ENCODE peak calls at places on chromosomes 7 and 10, in five cellular contexts. V is mesendoderm, D is hepatocyte, P is trophoblast cell, O is tibial artery. L is an unnamed sample.

GRCh38 chr10:110420401-110421193 is 77.1 kb upstream of the DUSP5 start:
- DNase-seq in O (no peak), V (no peak), P (no peak), D (no peak), L (no peak)

GRCh38 chr7:29146082-29146706 is at the start of gene CPVL:
- DNase-seq in V (peak; percentile 91), P (peak; percentile 64), O (peak; percentile 78), D (peak; percentile 54), L (peak; percentile 90)

GRCh38 chr7:6271091-6271658 is 1.2 kb downstream of the CYTH3 start:
- DNase-seq in V (no peak), P (no peak), O (peak; percentile 82), D (peak; percentile 54), L (no peak)

GRCh38 chr7:156680281-156680680 is 39.7 kb downstream of the RNF32 start:
- DNase-seq in V (no peak), P (no peak), D (no peak), O (no peak), L (no peak)

GRCh38 chr10:32618482-32618881 is 172.5 kb downstream of the CCDC7 start:
- DNase-seq in V (no peak), P (no peak), D (no peak), O (no peak), L (no peak)

GRCh38 chr10:5811387-5811821 is 1.8 kb downstream of the GDI2 start:
- DNase-seq in D (no peak), P (no peak), O (no peak), V (peak; percentile 66), L (no peak)

GRCh38 chr7:132915652-132916051 is 166.2 kb downstream of the CHCHD3 start:
- DNase-seq in P (no peak), V (no peak), D (no peak), O (no peak), L (no peak)

GRCh38 chr7:105521027-105521730 is 892 bp downstream of the PUS7 start:
- DNase-seq in V (peak; percentile 79), O (peak; percentile 87), P (peak; percentile 20), D (peak; percentile 77), L (peak; percentile 88)

GRCh38 chr10:67521546-67521945 is 174.4 kb downstream of the CTNNA3 start:
- DNase-seq in P (no peak), O (no peak), D (no peak), V (no peak), L (no peak)

GRCh38 chr7:24555184-24555583 is 18.1 kb upstream of the PALS2 start:
- DNase-seq in O (no peak), P (no peak), V (no peak), D (no peak), L (no peak)

GRCh38 chr7:133026210-133026859 is 55.6 kb downstream of the CHCHD3 start:
- DNase-seq in V (no peak), O (no peak), P (no peak), D (no peak), L (no peak)

GRCh38 chr7:155123413-155123812 is 53.3 kb downstream of the HTR5A start:
- DNase-seq in O (no peak), P (no peak), D (no peak), V (no peak), L (no peak)

GRCh38 chr7:73520673-73521635 is 1.1 kb downstream of the BAZ1B start:
- DNase-seq in P (peak; percentile 16), O (no peak), D (peak; percentile 25), V (peak; percentile 69), L (no peak)

GRCh38 chr7:6530626-6531491 is 20.4 kb downstream of the GRID2IP start:
- DNase-seq in D (no peak), O (no peak), P (no peak), V (peak; percentile 54), L (no peak)

GRCh38 chr7:14385074-14385473 is 395.6 kb upstream of the ETV1 start:
- DNase-seq in P (no peak), D (no peak), V (no peak), O (no peak), L (no peak)

GRCh38 chr10:32171213-32171612 is 115.0 kb upstream of the KIF5B start:
- DNase-seq in O (peak; percentile 1), V (no peak), P (peak; percentile 59), D (peak; percentile 37), L (no peak)

GRCh38 chr10:90998733-90999511 is 78.0 kb upstream of the ANKRD1 start:
- DNase-seq in V (no peak), P (no peak), O (no peak), D (no peak), L (no peak)

GRCh38 chr7:139687980-139688632 is 89.7 kb downstream of the HIPK2 start:
- DNase-seq in O (no peak), V (peak; percentile 44), P (no peak), D (no peak), L (no peak)

GRCh38 chr7:990352-991005 is 7.5 kb downstream of the CYP2W1 start:
- DNase-seq in D (no peak), O (no peak), V (no peak), P (no peak), L (no peak)

GRCh38 chr7:66558660-66559465 is 69.8 kb upstream of the KCTD7 start:
- DNase-seq in V (peak; percentile 41), O (no peak), P (no peak), D (no peak), L (no peak)

GRCh38 chr10:95208702-95209391 is 14.8 kb downstream of the ACSM6 start:
- DNase-seq in P (no peak), V (peak; percentile 32), D (no peak), O (no peak), L (no peak)

GRCh38 chr10:125137601-125138438 is 22.5 kb downstream of the CTBP2 start:
- DNase-seq in O (peak; percentile 66), P (no peak), D (peak; percentile 77), V (no peak), L (no peak)
- H3K4me1 ChIP-seq in O (peaks cover 82% of the 10 kb centered on the region), P (peaks cover 19% of the 10 kb centered on the region), D (peaks cover 13% of the 10 kb centered on the region), V (peaks cover 14% of the 10 kb centered on the region), L (peaks cover 20% of the 10 kb centered on the region)

DNA sequence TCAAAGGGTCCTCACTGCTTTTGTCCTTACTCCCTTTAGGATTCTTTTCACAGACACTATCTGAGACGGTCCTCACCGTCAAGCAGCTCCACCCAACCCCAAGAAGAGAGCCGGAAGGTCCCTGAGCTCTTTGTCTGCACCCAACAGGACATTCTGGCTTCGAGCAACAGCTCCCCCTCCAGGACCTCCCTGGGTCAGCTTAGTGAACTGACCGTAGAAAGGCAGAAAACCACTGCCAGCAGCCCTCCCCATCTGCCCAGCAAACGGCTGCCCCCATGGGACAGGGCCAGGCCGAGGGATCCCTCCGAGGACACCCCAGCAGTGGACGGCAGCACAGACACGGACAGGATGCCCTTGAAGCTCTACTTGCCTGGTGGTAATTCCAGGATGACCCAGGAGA is 19.9 kb downstream of the MINDY4 start:
- DNase-seq in O (no peak), V (peak; percentile 36), P (no peak), D (no peak), L (no peak)
- H3K4me1 ChIP-seq in O (peaks cover 37% of the 10 kb centered on the region), V (no peaks in the 10 kb centered on the region), P (peaks cover 17% of the 10 kb centered on the region), D (peaks cover 13% of the 10 kb centered on the region), L (peaks cover 16% of the 10 kb centered on the region)

GRCh38 chr7:27303021-27303420 is 60.4 kb downstream of the EVX1 start:
- DNase-seq in D (peak; percentile 15), P (no peak), V (no peak), O (no peak), L (no peak)

GRCh38 chr7:27305854-27306253 is 63.3 kb downstream of the EVX1 start:
- DNase-seq in O (no peak), V (no peak), D (no peak), P (no peak), L (no peak)

GRCh38 chr7:27295236-27295635 is 52.6 kb downstream of the EVX1 start:
- DNase-seq in P (no peak), V (no peak), D (no peak), O (no peak), L (no peak)

GRCh38 chr7:27302590-27302989 is 60.0 kb downstream of the EVX1 start:
- DNase-seq in P (no peak), D (no peak), O (no peak), V (no peak), L (no peak)

DNA sequence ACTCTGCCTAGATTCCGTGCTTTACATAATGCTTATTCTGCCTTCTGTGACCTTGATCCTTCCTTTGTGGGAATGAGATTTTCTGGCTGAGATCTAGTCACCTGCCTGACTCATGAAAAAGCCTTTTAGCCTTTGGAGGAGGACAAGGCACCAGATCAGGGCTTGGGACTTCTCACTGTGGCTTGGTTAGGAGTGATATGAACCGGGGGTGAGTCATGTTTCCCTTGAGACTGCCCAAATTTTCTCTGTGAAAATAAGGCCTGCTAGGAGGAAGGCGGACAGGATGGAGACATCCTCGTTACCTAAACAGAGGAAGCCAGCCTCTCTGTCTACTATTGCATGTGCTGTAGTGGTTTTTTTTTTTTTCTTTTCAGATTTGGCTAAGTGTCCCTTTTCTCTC is 57.8 kb downstream of the EVX1 start:
- DNase-seq in D (no peak), P (no peak), V (no peak), O (no peak), L (no peak)
- H3K4me1 ChIP-seq in D (no peaks in the 10 kb centered on the region), P (no peaks in the 10 kb centered on the region), V (no peaks in the 10 kb centered on the region), O (no peaks in the 10 kb centered on the region), L (peaks cover 1% of the 10 kb centered on the region)

GRCh38 chr10:80473692-80474596 is 19.8 kb downstream of the TSPAN14 start:
- DNase-seq in O (peak; percentile 32), P (no peak), V (no peak), D (no peak), L (no peak)

GRCh38 chr10:80471715-80472233 is 17.7 kb downstream of the TSPAN14 start:
- DNase-seq in P (peak; percentile 87), V (no peak), D (no peak), O (peak; percentile 31), L (peak; percentile 89)

GRCh38 chr10:80471009-80471408 is 16.9 kb downstream of the TSPAN14 start:
- DNase-seq in P (no peak), D (no peak), V (no peak), O (no peak), L (peak; percentile 12)

GRCh38 chr10:80473096-80473657 is 19.1 kb downstream of the TSPAN14 start:
- DNase-seq in O (peak; percentile 48), V (no peak), D (no peak), P (no peak), L (no peak)

DNA sequence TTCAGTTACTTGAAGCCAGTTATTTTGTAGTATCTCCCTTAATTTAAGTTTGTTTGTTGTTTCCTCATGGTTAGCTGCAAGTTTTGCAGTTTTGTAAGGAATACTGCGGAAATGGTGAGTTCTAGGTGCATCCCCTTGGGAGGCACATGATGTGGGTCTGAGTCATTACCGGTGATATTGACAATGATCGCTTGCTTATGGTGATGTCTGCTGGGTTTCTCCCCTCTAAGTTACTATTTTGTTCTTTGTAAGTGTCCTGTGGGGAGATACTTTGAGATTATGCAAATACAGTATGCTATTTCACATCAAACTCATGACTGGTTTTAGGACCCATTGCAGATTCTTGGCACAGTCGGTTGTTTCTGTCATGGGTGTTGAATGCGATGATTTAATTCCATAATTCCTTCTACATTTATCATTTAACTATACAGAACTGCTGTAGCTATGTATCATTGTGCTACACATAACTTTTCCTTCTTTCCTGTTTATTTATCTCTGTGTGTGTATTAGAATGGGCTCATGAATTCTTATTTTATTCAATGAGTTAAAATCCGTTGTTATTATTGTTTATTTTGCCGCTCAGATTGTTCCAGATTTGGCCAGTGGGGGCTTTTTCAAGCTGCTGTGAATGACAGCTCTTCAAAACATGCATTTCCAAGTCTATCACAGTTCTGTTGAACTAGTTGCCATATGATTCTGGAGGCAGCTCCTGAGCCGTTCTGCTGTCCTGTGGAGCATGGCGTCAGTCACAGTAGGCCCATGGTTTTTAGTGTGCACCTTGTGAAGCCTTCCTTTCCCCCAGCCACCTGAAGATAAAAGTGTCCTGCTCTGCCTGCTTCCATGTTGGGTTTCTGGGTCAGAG is 18.4 kb downstream of the TSPAN14 start:
- DNase-seq in O (peak; percentile 7), V (no peak), P (no peak), D (no peak), L (no peak)
- H3K4me1 ChIP-seq in O (peaks cover 20% of the 10 kb centered on the region), V (peaks cover 9% of the 10 kb centered on the region), P (peaks cover 39% of the 10 kb centered on the region), D (peaks cover 40% of the 10 kb centered on the region), L (peaks cover 44% of the 10 kb centered on the region)

GRCh38 chr10:24408365-24408764 is 199.4 kb downstream of the KIAA1217 start:
- DNase-seq in D (no peak), O (no peak), P (no peak), V (no peak), L (no peak)
- H3K4me1 ChIP-seq in D (peaks cover 2% of the 10 kb centered on the region), O (no peaks in the 10 kb centered on the region), P (no peaks in the 10 kb centered on the region), V (no peaks in the 10 kb centered on the region), L (no peaks in the 10 kb centered on the region)

L was measured in kidney.